ENCODE peak calls at places on chromosomes 2 and 18, in seven cellular contexts. E is aorta, T is OCI-LY7, D is mammary epithelial cell, P is tibial artery, K is ovary, B is endodermal cell. L is an unnamed sample.

GRCh38 chr2:150620860-150621259 is 133.4 kb upstream of the RND3 start:
- DNase-seq in E (no peak), T (no peak), D (peak; percentile 74), P (no peak), K (no peak), B (no peak), L (no peak)

GRCh38 chr2:89844221-89844943 is 1152.9 kb downstream of the RPIA start:
- DNase-seq in E (peak; percentile 68), T (no peak), D (no peak), P (peak; percentile 50), K (no peak), B (no peak), L (peak; percentile 50)

GRCh38 chr2:64720543-64721325 is 67.0 kb upstream of the SERTAD2 start:
- DNase-seq in E (no peak), T (no peak), D (no peak), P (no peak), K (no peak), B (no peak), L (no peak)

GRCh38 chr2:119112230-119112629 is 46.3 kb downstream of the C1QL2 start:
- DNase-seq in E (no peak), T (no peak), D (no peak), P (no peak), K (no peak), B (peak; percentile 71), L (no peak)

GRCh38 chr2:191318037-191318728 is 73.0 kb downstream of the MYO1B start:
- DNase-seq in E (no peak), T (no peak), D (no peak), P (peak; percentile 72), K (no peak), B (no peak), L (no peak)

GRCh38 chr18:61308795-61309393 is 24.3 kb upstream of the CDH20 start:
- DNase-seq in E (no peak), T (no peak), D (no peak), P (no peak), K (no peak), B (no peak), L (no peak)

GRCh38 chr2:31578316-31578715 is 2.4 kb downstream of the SRD5A2 start:
- DNase-seq in E (no peak), T (no peak), D (no peak), P (no peak), K (no peak), B (no peak), L (no peak)

GRCh38 chr2:172380436-172381274 is 46.7 kb upstream of the ITGA6 start:
- DNase-seq in E (no peak), T (no peak), D (no peak), P (no peak), K (no peak), B (peak; percentile 94), L (no peak)

GRCh38 chr2:71675296-71675695 is 221.9 kb downstream of the DYSF start:
- DNase-seq in E (peak; percentile 48), T (peak; percentile 18), D (peak; percentile 51), P (peak; percentile 54), K (peak; percentile 6), B (peak; percentile 40), L (no peak)

GRCh38 chr18:56083097-56083865 is 495.3 kb upstream of the TCF4 start:
- DNase-seq in E (peak; percentile 76), T (no peak), D (no peak), P (no peak), K (peak; percentile 40), B (peak; percentile 56), L (no peak)

GRCh38 chr2:226631671-226632070 is 167.9 kb downstream of the IRS1 start:
- DNase-seq in E (no peak), T (no peak), D (no peak), P (no peak), K (peak; percentile 66), B (no peak), L (no peak)

GRCh38 chr2:41933585-41934322 is 114.1 kb upstream of the PKDCC start:
- DNase-seq in E (no peak), T (no peak), D (peak; percentile 81), P (no peak), K (peak; percentile 79), B (no peak), L (no peak)

GRCh38 chr18:48777737-48778111 is 173.0 kb downstream of the SMAD7 start:
- DNase-seq in E (no peak), T (no peak), D (no peak), P (no peak), K (peak; percentile 51), B (no peak), L (no peak)

GRCh38 chr18:48778344-48779011 is 172.3 kb downstream of the SMAD7 start:
- DNase-seq in E (no peak), T (no peak), D (no peak), P (no peak), K (no peak), B (no peak), L (no peak)

GRCh38 chr18:48781041-48781989 is 169.4 kb downstream of the SMAD7 start:
- DNase-seq in E (peak; percentile 95), T (no peak), D (no peak), P (peak; percentile 99), K (peak; percentile 80), B (no peak), L (no peak)

GRCh38 chr18:48780151-48781001 is 170.4 kb downstream of the SMAD7 start:
- DNase-seq in E (no peak), T (no peak), D (no peak), P (peak; percentile 81), K (peak; percentile 49), B (no peak), L (no peak)

DNA sequence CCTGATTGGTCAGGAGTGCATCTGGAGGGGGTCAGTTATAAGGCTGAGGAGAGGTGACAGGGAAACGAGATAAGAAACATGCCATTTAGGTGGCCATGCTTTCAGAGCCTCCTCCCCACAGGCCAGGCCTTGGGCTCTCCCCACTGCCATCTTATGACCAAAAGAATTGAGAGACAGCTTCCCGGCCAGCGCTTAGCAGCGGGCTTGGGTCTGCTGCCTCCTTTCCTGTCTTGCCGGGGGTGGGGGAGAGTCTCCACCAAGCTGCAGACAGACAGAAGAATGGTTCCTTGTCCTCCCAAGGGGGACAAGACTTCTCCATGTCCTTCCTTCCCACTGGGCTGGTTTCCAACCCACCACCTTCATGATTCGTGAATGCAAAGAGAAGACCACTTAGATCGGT is 171.3 kb downstream of the SMAD7 start:
- DNase-seq in E (no peak), T (no peak), D (no peak), P (no peak), K (no peak), B (no peak), L (no peak)
- H3K4me1 ChIP-seq in E (no peaks in the 10 kb centered on the region), T (peaks cover 55% of the 10 kb centered on the region), D (no peaks in the 10 kb centered on the region), P (peaks cover 71% of the 10 kb centered on the region), K (peaks cover 35% of the 10 kb centered on the region), B (peaks cover 17% of the 10 kb centered on the region), L (peaks cover 25% of the 10 kb centered on the region)

GRCh38 chr2:100043891-100044255 is 98.5 kb downstream of the AFF3 start:
- DNase-seq in E (no peak), T (no peak), D (no peak), P (no peak), K (no peak), B (no peak), L (no peak)
- H3K4me3 ChIP-seq in E (no peak overlapping the region), T (no peak overlapping the region), D (no peak overlapping the region), P (no peak overlapping the region), K (no peak overlapping the region), B (no peak overlapping the region), L (no peak overlapping the region)

GRCh38 chr2:97991081-97991856 is 4.5 kb downstream of the TMEM131 start:
- DNase-seq in E (no peak), T (peak; percentile 35), D (no peak), P (no peak), K (no peak), B (no peak), L (no peak)
- H3K4me1 ChIP-seq in E (peaks cover 3% of the 10 kb centered on the region), T (peaks cover 59% of the 10 kb centered on the region), D (peaks cover 18% of the 10 kb centered on the region), P (peaks cover 23% of the 10 kb centered on the region), K (peaks cover 6% of the 10 kb centered on the region), B (peaks cover 5% of the 10 kb centered on the region), L (peaks cover 32% of the 10 kb centered on the region)

DNA sequence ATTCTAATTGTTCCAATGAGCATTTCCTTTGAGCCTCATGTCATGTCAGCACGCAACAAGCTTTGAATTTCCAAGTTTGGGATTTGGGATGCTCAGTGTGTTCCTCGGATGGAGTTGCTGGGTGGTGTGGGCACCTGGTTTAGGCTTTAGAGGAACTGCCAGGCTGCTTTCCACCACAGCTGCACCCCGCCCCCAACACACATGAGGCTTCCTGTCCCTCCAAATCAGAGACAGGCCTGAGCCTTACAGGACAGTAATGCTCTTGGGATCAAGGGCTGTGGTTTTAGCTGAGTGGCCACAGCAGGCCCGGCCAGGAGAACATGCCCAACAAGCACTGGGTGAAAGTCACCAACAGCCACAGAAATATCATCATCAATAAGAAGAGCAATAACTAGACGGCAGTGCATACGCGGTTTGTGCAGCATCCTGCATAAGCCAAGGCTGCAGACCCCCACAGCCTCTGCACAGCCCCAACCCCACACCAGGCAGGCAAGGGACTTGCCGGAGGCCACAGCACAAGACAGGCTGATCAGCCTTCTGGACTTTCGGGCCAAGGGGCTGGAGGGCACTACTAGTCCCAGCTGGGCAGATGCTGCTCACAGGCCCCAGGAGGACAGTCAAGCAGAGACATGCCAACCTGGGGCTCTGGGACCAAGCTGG is 29.7 kb upstream of the GPC1 start:
- DNase-seq in E (no peak), T (no peak), D (no peak), P (peak; percentile 55), K (no peak), B (peak; percentile 22), L (no peak)
- H3K4me3 ChIP-seq in E (no peak overlapping the region), T (no peak overlapping the region), D (no peak overlapping the region), P (no peak overlapping the region), K (no peak overlapping the region), B (no peak overlapping the region), L (no peak overlapping the region)

GRCh38 chr2:100857341-100857740 is 37.4 kb downstream of the NPAS2 start:
- DNase-seq in E (no peak), T (no peak), D (no peak), P (no peak), K (no peak), B (no peak), L (no peak)
- H3K4me1 ChIP-seq in E (no peaks in the 10 kb centered on the region), T (no peaks in the 10 kb centered on the region), D (no peaks in the 10 kb centered on the region), P (no peaks in the 10 kb centered on the region), K (no peaks in the 10 kb centered on the region), B (no peaks in the 10 kb centered on the region), L (peaks cover 10% of the 10 kb centered on the region)

DNA sequence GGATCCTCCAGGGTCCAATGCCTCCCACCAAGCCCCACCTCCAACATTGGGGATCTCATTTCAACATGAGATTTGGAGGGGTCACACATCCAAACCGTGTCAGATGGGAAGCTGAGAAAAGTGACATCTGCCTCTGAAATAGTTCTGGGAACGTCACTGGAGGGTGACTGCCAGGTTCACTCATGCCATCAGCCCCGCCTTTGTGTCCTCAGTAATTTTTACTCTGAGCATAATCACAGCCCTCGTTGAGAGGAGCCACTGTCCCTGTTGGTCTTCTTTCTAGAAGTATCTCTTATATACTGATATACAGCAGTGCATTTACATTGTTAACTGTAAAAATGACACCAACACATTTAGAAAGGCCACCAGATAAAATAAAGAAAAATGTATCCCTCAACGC is 67.4 kb downstream of the KLHL29 start:
- DNase-seq in E (no peak), T (no peak), D (no peak), P (no peak), K (no peak), B (no peak), L (no peak)
- H3K4me3 ChIP-seq in E (no peak overlapping the region), T (no peak overlapping the region), D (no peak overlapping the region), P (no peak overlapping the region), K (no peak overlapping the region), B (no peak overlapping the region), L (no peak overlapping the region)

GRCh38 chr18:58212274-58212673 is 168.2 kb downstream of the NEDD4L start:
- DNase-seq in E (no peak), T (no peak), D (no peak), P (no peak), K (no peak), B (no peak), L (no peak)
- H3K4me1 ChIP-seq in E (no peaks in the 10 kb centered on the region), T (no peaks in the 10 kb centered on the region), D (peaks cover 70% of the 10 kb centered on the region), P (no peaks in the 10 kb centered on the region), K (peaks cover 3% of the 10 kb centered on the region), B (peaks cover 14% of the 10 kb centered on the region), L (peaks cover 13% of the 10 kb centered on the region)